ENCODE peak calls at places on chromosomes 6 and 20, in four cellular contexts. One of them, this sample, is unnamed.

GRCh38 chr6:148440021-148440420 is 97.4 kb downstream of the SASH1 start:
- DNase-seq in fibroblast of lung: no peak
- DNase-seq in tibial artery: no peak
- DNase-seq in hepatocyte: no peak
- DNase-seq in this sample: no peak

GRCh38 chr6:33061987-33062386 is 11.5 kb downstream of the HLA-DPA1 start:
- DNase-seq in fibroblast of lung: no peak
- DNase-seq in tibial artery: no peak
- DNase-seq in hepatocyte: no peak
- DNase-seq in this sample: no peak

GRCh38 chr6:89597988-89598387 is 40.6 kb downstream of the LYRM2 start:
- DNase-seq in fibroblast of lung: peak; percentile 31
- DNase-seq in tibial artery: no peak
- DNase-seq in hepatocyte: peak; percentile 76
- DNase-seq in this sample: no peak

GRCh38 chr20:32829291-32830005 is 9.7 kb downstream of the MAPRE1 start:
- DNase-seq in fibroblast of lung: peak; percentile 60
- DNase-seq in tibial artery: no peak
- DNase-seq in hepatocyte: no peak
- DNase-seq in this sample: no peak

GRCh38 chr6:153047386-153047785 is 44.9 kb upstream of the MTRF1L start:
- DNase-seq in fibroblast of lung: no peak
- DNase-seq in tibial artery: no peak
- DNase-seq in hepatocyte: no peak
- DNase-seq in this sample: no peak

GRCh38 chr20:53208110-53208908 is 236.2 kb downstream of the TSHZ2 start:
- DNase-seq in fibroblast of lung: no peak
- DNase-seq in tibial artery: no peak
- DNase-seq in hepatocyte: no peak
- DNase-seq in this sample: no peak

GRCh38 chr6:56241106-56241812 is 6.1 kb downstream of the COL21A1 start:
- DNase-seq in fibroblast of lung: no peak
- DNase-seq in tibial artery: no peak
- DNase-seq in hepatocyte: no peak
- DNase-seq in this sample: no peak

GRCh38 chr6:53309059-53309896 is 39.5 kb downstream of the ELOVL5 start:
- DNase-seq in fibroblast of lung: peak; percentile 69
- DNase-seq in tibial artery: no peak
- DNase-seq in hepatocyte: no peak
- DNase-seq in this sample: no peak

GRCh38 chr6:149335924-149336323 is 18.4 kb downstream of the TAB2 start:
- DNase-seq in fibroblast of lung: peak; percentile 82
- DNase-seq in tibial artery: no peak
- DNase-seq in hepatocyte: peak; percentile 19
- DNase-seq in this sample: no peak

GRCh38 chr6:110656492-110656891 is 158.8 kb downstream of the CDK19 start:
- DNase-seq in fibroblast of lung: no peak
- DNase-seq in tibial artery: no peak
- DNase-seq in hepatocyte: no peak
- DNase-seq in this sample: no peak

GRCh38 chr6:30816791-30817739 is 67.3 kb upstream of the DDR1 start:
- DNase-seq in fibroblast of lung: no peak
- DNase-seq in tibial artery: no peak
- DNase-seq in hepatocyte: no peak
- DNase-seq in this sample: no peak

GRCh38 chr6:42402184-42402583 is 49.5 kb downstream of the TRERF1 start:
- DNase-seq in fibroblast of lung: peak; percentile 50
- DNase-seq in tibial artery: no peak
- DNase-seq in hepatocyte: peak; percentile 16
- DNase-seq in this sample: no peak

GRCh38 chr20:56995635-56996075 is 270.8 kb downstream of the BMP7 start:
- DNase-seq in fibroblast of lung: no peak
- DNase-seq in tibial artery: no peak
- DNase-seq in hepatocyte: peak; percentile 51
- DNase-seq in this sample: no peak

GRCh38 chr6:57106990-57107389 is 17.0 kb downstream of the ZNF451 start:
- DNase-seq in fibroblast of lung: no peak
- DNase-seq in tibial artery: no peak
- DNase-seq in hepatocyte: no peak
- DNase-seq in this sample: no peak

GRCh38 chr6:116111552-116112528 is 11.2 kb downstream of the NT5DC1 start:
- DNase-seq in fibroblast of lung: peak; percentile 35
- DNase-seq in tibial artery: no peak
- DNase-seq in hepatocyte: peak; percentile 37
- DNase-seq in this sample: no peak

GRCh38 chr6:25556516-25556915 is 95.5 kb upstream of the SCGN start:
- DNase-seq in fibroblast of lung: peak; percentile 59
- DNase-seq in tibial artery: peak; percentile 80
- DNase-seq in hepatocyte: peak; percentile 83
- DNase-seq in this sample: peak; percentile 80

DNA sequence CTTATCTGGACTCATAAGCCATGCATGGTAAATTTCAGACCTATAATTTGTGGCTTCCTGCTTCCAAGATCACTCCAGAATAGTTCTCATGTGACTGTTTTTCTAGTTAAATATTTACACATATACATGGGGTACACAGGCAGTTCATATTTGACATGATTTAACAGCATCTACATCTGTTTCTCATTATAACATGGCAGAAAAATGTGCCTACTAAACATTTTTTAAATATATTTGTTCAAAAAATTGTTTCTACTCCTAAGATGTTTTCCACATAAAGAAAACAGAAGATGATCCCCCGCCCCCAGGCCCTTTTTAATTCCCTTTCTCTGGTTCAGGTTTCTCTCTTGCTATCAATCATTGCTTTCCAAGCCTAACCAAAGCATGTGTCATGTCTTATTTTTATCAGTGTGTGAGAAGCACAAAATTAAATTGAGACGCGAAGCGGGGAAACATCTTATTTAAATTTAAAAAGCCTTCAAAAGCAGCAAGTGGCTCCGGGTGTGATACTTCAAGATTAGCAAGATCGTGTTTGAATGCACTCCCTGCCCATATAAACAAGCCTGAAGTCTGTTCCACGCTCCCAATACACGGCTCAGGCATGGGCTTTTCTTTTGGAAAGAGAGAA is 37.3 kb downstream of the IPCEF1 start:
- DNase-seq in fibroblast of lung: peak; percentile 72
- DNase-seq in tibial artery: no peak
- DNase-seq in hepatocyte: peak; percentile 16
- DNase-seq in this sample: no peak
- H3K4me3 ChIP-seq in fibroblast of lung: peak overlapping the region; percentile 15
- H3K4me3 ChIP-seq in tibial artery: no peak overlapping the region
- H3K4me3 ChIP-seq in hepatocyte: no peak overlapping the region
- H3K4me3 ChIP-seq in this sample: peak overlapping the region; percentile 32

DNA sequence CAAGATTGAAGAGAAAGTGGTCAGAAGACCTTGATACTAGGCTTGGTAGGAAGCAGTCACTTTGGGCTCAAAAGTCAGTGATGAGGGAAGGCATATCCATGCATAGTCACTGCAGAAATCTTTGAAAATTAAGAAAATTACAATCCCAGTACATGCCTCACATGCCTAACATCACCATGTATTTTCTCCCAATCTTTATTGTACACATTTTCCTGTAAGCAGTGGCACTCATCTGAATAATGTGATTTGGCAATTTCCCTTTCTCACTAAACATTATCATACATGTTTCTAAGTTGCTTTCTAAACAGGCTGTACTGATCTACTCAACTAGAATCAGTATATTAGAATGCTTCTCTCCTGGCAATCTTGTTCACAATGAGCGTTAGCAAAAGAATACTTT is 280.7 kb upstream of the SUPT3H start:
- DNase-seq in fibroblast of lung: no peak
- DNase-seq in tibial artery: no peak
- DNase-seq in hepatocyte: no peak
- DNase-seq in this sample: no peak
- H3K4me1 ChIP-seq in fibroblast of lung: peaks cover 34% of the 10 kb centered on the region
- H3K4me1 ChIP-seq in tibial artery: peaks cover 4% of the 10 kb centered on the region
- H3K4me1 ChIP-seq in hepatocyte: peaks cover 5% of the 10 kb centered on the region
- H3K4me1 ChIP-seq in this sample: no peaks in the 10 kb centered on the region

DNA sequence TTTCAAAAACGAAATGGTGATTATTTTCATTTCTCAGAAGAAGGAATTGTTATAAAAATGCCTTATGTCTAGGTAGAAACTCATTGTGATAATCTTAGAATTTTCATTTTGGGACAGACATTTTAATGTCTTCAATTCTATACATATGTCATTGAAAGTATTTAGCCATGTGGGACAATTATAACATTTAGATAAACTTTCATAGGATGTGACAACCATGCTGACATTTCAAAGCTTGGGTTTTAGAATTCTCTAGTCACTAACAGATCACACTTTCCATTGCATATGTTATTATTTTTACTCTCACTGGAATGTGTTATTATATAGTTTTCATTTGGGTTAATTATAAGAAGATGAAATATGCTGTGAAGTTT is 4.9 kb downstream of the TAGAP start:
- DNase-seq in fibroblast of lung: no peak
- DNase-seq in tibial artery: no peak
- DNase-seq in hepatocyte: no peak
- DNase-seq in this sample: no peak
- H3K27me3 ChIP-seq in fibroblast of lung: peaks cover 9% of the 10 kb centered on the region
- H3K27me3 ChIP-seq in tibial artery: no peaks in the 10 kb centered on the region
- H3K27me3 ChIP-seq in hepatocyte: no peaks in the 10 kb centered on the region
- H3K27me3 ChIP-seq in this sample: no peaks in the 10 kb centered on the region

GRCh38 chr20:20366896-20367680 is 816 bp upstream of the INSM1 start:
- DNase-seq in fibroblast of lung: no peak
- DNase-seq in tibial artery: no peak
- DNase-seq in hepatocyte: no peak
- DNase-seq in this sample: no peak
- H3K4me3 ChIP-seq in fibroblast of lung: no peak overlapping the region
- H3K4me3 ChIP-seq in tibial artery: peak overlapping the region; percentile 45
- H3K4me3 ChIP-seq in hepatocyte: no peak overlapping the region
- H3K4me3 ChIP-seq in this sample: peak overlapping the region; percentile 56

DNA sequence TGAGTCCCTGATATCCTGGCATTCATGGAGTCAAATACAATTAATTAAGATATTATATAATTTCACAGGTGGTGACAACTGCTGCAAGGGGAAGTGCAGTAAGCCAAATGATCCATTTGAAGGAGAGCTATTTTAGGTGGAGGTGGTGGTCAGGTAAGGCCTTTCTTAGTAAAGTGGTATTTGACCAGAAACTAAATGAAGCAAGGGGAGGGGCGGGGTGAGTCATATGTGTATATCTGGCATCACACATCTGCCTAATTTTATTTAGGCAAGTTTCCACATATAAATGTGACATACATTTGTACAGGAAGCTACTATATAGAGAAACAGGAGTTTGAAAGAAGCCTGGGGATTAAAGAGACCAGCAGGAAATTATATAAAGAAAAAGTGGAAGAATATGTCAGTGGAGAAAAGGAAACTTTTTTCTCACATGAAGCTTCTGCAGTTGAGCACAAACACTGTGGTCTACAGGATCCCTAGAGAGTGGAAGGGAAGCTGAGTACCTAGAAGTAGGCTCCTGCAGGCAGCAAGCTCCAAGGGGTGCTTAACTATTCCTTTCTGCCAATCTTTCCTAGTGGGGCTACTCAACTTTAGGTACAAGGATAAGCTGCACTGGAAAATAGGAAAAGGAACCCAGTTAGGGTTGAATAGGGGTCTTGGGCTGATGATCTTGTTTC is 99.6 kb downstream of the OGFRL1 start:
- DNase-seq in fibroblast of lung: no peak
- DNase-seq in tibial artery: no peak
- DNase-seq in hepatocyte: no peak
- DNase-seq in this sample: no peak
- H3K4me1 ChIP-seq in fibroblast of lung: peaks cover 7% of the 10 kb centered on the region
- H3K4me1 ChIP-seq in tibial artery: peaks cover 27% of the 10 kb centered on the region
- H3K4me1 ChIP-seq in hepatocyte: peaks cover 19% of the 10 kb centered on the region
- H3K4me1 ChIP-seq in this sample: no peaks in the 10 kb centered on the region

DNA sequence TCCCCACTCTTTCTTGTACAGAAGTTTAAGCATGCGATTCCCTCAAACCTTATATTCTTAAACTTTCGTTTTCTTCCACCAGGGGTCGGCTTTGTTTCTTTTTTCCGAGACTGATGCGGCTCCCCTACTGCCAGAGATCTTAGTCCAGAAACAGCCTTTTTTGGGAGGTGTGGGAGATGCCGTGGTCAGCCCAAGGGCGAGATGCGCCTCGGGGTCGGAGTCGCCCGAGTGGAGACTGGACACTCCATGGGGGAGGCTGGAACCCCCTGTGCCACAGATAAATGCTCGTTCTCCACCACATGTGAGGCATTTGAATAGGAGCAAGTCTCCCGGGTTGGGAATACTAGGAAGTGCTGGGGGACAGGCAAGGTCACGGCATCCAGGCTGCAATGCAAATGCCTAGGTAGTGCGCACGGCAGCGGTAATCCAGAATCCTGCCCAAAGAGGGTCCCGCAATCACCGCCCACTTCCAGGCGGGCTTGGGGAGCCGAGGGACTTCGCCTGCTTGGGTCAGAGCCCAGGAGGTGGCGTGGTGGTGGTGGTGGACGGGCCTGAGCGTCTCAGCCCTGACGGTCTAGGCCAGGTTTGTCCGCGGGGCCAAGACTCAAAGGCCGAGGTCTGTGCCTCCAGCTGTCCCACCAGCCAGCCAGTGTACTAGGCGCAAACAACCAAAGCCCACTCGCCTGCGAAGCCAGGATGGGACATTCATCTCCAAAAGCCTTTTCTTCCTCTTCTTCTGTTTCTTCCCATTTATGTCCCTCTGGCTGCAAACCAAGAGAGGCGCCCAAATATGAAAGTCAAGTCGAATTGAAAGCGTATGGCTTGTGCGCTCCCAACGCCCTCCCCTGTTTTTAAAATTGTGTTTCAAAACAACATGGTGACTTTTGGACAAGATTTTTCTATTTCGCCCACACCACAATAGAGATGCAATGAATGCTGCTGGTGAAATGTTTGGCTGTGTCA is 39.3 kb upstream of the OSTM1 start:
- DNase-seq in fibroblast of lung: peak; percentile 35
- DNase-seq in tibial artery: no peak
- DNase-seq in hepatocyte: peak; percentile 64
- DNase-seq in this sample: peak; percentile 56
- H3K27me3 ChIP-seq in fibroblast of lung: peaks cover 44% of the 10 kb centered on the region
- H3K27me3 ChIP-seq in tibial artery: no peaks in the 10 kb centered on the region
- H3K27me3 ChIP-seq in hepatocyte: peaks cover 58% of the 10 kb centered on the region
- H3K27me3 ChIP-seq in this sample: no peaks in the 10 kb centered on the region

GRCh38 chr6:63351995-63352586 is 32.3 kb upstream of the LGSN start:
- DNase-seq in fibroblast of lung: peak; percentile 57
- DNase-seq in tibial artery: no peak
- DNase-seq in hepatocyte: peak; percentile 33
- DNase-seq in this sample: no peak
- H3K4me3 ChIP-seq in fibroblast of lung: no peak overlapping the region
- H3K4me3 ChIP-seq in tibial artery: no peak overlapping the region
- H3K4me3 ChIP-seq in hepatocyte: no peak overlapping the region
- H3K4me3 ChIP-seq in this sample: no peak overlapping the region

DNA sequence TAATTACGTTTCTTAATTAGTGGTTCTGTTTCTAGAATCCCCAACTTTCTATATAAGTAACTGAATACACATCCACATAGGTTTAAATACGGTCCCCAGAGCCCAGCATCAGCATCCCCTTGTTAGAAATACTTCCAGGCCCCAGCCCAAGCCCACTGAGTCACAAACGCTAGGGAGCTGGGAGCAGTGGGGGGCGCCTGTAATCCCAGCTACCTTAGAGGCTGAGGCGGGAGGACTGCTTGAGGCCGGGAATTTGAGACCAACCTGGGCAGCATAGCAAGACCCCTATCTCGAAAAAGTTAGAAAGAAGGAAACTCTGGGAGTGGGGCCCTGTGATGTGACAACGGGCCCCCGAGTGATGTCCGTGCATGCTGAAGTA is 1.3 kb upstream of the PPP1R3G start:
- DNase-seq in fibroblast of lung: no peak
- DNase-seq in tibial artery: no peak
- DNase-seq in hepatocyte: no peak
- DNase-seq in this sample: no peak
- H3K4me1 ChIP-seq in fibroblast of lung: peaks cover 15% of the 10 kb centered on the region
- H3K4me1 ChIP-seq in tibial artery: peaks cover 15% of the 10 kb centered on the region
- H3K4me1 ChIP-seq in hepatocyte: peaks cover 8% of the 10 kb centered on the region
- H3K4me1 ChIP-seq in this sample: no peaks in the 10 kb centered on the region